ENCODE peak calls at places on chromosomes 7 and 10, in seven cellular contexts. I, O, Q, U, H, L and J are unnamed samples.

GRCh38 chr7:67636363-67637355 is 640.0 kb downstream of the TYW1 start:
- DNase-seq in I (no peak), O (no peak), Q (no peak), U (no peak), H (no peak), L (no peak), J (no peak)

GRCh38 chr7:148806187-148806586 is 77.9 kb downstream of the EZH2 start:
- DNase-seq in I (no peak), O (no peak), Q (no peak), U (no peak), H (no peak), L (no peak), J (no peak)

GRCh38 chr10:87058171-87058570 is 36.5 kb downstream of the GLUD1 start:
- DNase-seq in I (no peak), O (no peak), Q (no peak), U (no peak), H (no peak), L (no peak), J (no peak)

GRCh38 chr7:46933596-46933995 is 648.3 kb downstream of the TNS3 start:
- DNase-seq in I (peak), O (no peak), Q (no peak), U (peak), H (no peak), L (no peak), J (no peak)

GRCh38 chr10:22649390-22649841 is 65.0 kb downstream of the PIP4K2A start:
- DNase-seq in I (no peak), O (no peak), Q (no peak), U (no peak), H (no peak), L (no peak), J (no peak)

GRCh38 chr10:6115411-6115800 is 26.6 kb downstream of the RBM17 start:
- DNase-seq in I (no peak), O (no peak), Q (no peak), U (no peak), H (no peak), L (no peak), J (no peak)

GRCh38 chr10:106707657-106708056 is 456.8 kb downstream of the SORCS1 start:
- DNase-seq in I (no peak), O (no peak), Q (no peak), U (no peak), H (no peak), L (no peak), J (no peak)

GRCh38 chr7:70338061-70338460 is 739.8 kb downstream of the AUTS2 start:
- DNase-seq in I (peak), O (no peak), Q (no peak), U (no peak), H (no peak), L (no peak), J (no peak)

GRCh38 chr10:79002336-79002735 is 66.4 kb upstream of the ZMIZ1 start:
- DNase-seq in I (no peak), O (no peak), Q (peak), U (no peak), H (no peak), L (no peak), J (no peak)

GRCh38 chr7:112665709-112666108 is 124.5 kb downstream of the TMEM168 start:
- DNase-seq in I (no peak), O (no peak), Q (peak), U (peak), H (no peak), L (no peak), J (peak)

GRCh38 chr10:131732631-131733127 is 168.1 kb upstream of the PPP2R2D start:
- DNase-seq in I (no peak), O (no peak), Q (no peak), U (peak), H (no peak), L (no peak), J (no peak)

GRCh38 chr7:144255471-144255897 is 9.1 kb downstream of the OR2A7 start:
- DNase-seq in I (no peak), O (no peak), Q (peak), U (no peak), H (no peak), L (no peak), J (no peak)

GRCh38 chr10:135601-136464 is 578 bp downstream of the ZMYND11 start:
- DNase-seq in I (no peak), O (peak), Q (peak), U (peak), H (peak), L (peak), J (no peak)

GRCh38 chr10:124647421-124648130 is 96.6 kb downstream of the FAM53B start:
- DNase-seq in I (no peak), O (peak), Q (peak), U (peak), H (peak), L (peak), J (peak)

GRCh38 chr10:71748671-71749191 is 24.6 kb downstream of the VSIR start:
- DNase-seq in I (no peak), O (no peak), Q (no peak), U (no peak), H (peak), L (peak), J (no peak)

GRCh38 chr10:127983701-127984100 is 76.8 kb downstream of the PTPRE start:
- DNase-seq in I (no peak), O (no peak), Q (no peak), U (no peak), H (peak), L (no peak), J (no peak)

GRCh38 chr7:82395147-82395546 is 48.4 kb downstream of the CACNA2D1 start:
- DNase-seq in I (no peak), O (no peak), Q (no peak), U (no peak), H (no peak), L (no peak), J (no peak)

GRCh38 chr10:33284945-33285344 is 49.5 kb downstream of the NRP1 start:
- DNase-seq in I (no peak), O (no peak), Q (no peak), U (no peak), H (no peak), L (no peak), J (no peak)

GRCh38 chr10:72010234-72010992 is 46.2 kb downstream of the CHST3 start:
- DNase-seq in I (no peak), O (no peak), Q (no peak), U (no peak), H (no peak), L (no peak), J (no peak)

GRCh38 chr7:39313958-39314357 is 252.2 kb upstream of the YAE1 start:
- DNase-seq in I (no peak), O (no peak), Q (no peak), U (no peak), H (no peak), L (no peak), J (no peak)

GRCh38 chr10:119395287-119396007 is 147.1 kb downstream of the RGS10 start:
- DNase-seq in I (no peak), O (no peak), Q (no peak), U (no peak), H (no peak), L (peak), J (no peak)

GRCh38 chr7:123624527-123625183 is 23.0 kb downstream of the ASB15 start:
- DNase-seq in I (no peak), O (peak), Q (peak), U (peak), H (peak), L (peak), J (peak)

GRCh38 chr7:150964593-150965111 is 13.5 kb downstream of the KCNH2 start:
- DNase-seq in I (no peak), O (peak), Q (no peak), U (no peak), H (no peak), L (peak), J (no peak)

GRCh38 chr7:36278767-36279171 is 110.9 kb upstream of the ANLN start:
- DNase-seq in I (peak), O (no peak), Q (no peak), U (no peak), H (no peak), L (no peak), J (no peak)

GRCh38 chr7:124765401-124766352 is at the start of gene GPR37:
- DNase-seq in I (peak), O (peak), Q (peak), U (peak), H (peak), L (peak), J (peak)

GRCh38 chr7:55018361-55019328 is at the start of gene EGFR:
- DNase-seq in I (no peak), O (peak), Q (peak), U (peak), H (no peak), L (no peak), J (no peak)

GRCh38 chr7:117401293-117402002 is 25.8 kb downstream of the ASZ1 start:
- DNase-seq in I (no peak), O (peak), Q (peak), U (peak), H (no peak), L (no peak), J (peak)

GRCh38 chr7:70636169-70636568 is 495.8 kb upstream of the GALNT17 start:
- DNase-seq in I (no peak), O (no peak), Q (no peak), U (no peak), H (no peak), L (no peak), J (no peak)

GRCh38 chr10:102121739-102122372 is 1.7 kb upstream of the LDB1 start:
- DNase-seq in I (no peak), O (no peak), Q (peak), U (no peak), H (no peak), L (no peak), J (no peak)

GRCh38 chr7:96211954-96212353 is 109.9 kb downstream of the SLC25A13 start:
- DNase-seq in I (no peak), O (no peak), Q (peak), U (no peak), H (no peak), L (no peak), J (no peak)

GRCh38 chr7:6691609-6692106 is 15.1 kb downstream of the ZNF12 start:
- DNase-seq in I (no peak), O (no peak), Q (no peak), U (peak), H (peak), L (peak), J (no peak)

GRCh38 chr7:40299097-40299496 is 164.3 kb downstream of the SUGCT start:
- DNase-seq in I (no peak), O (no peak), Q (peak), U (peak), H (peak), L (peak), J (peak)

GRCh38 chr7:47945261-47946015 is 2.8 kb downstream of the PKD1L1 start:
- DNase-seq in I (peak), O (peak), Q (peak), U (peak), H (peak), L (peak), J (peak)

GRCh38 chr10:77386833-77387232 is 250.8 kb downstream of the KCNMA1 start:
- DNase-seq in I (no peak), O (no peak), Q (no peak), U (peak), H (no peak), L (no peak), J (peak)

GRCh38 chr7:50450691-50451051 is 521 bp upstream of the FIGNL1 start:
- DNase-seq in I (no peak), O (peak), Q (no peak), U (no peak), H (peak), L (no peak), J (no peak)

GRCh38 chr7:47965456-47965855 is 14.0 kb downstream of the HUS1 start:
- DNase-seq in I (no peak), O (no peak), Q (no peak), U (no peak), H (no peak), L (no peak), J (no peak)

GRCh38 chr10:34479520-34480179 is 335.4 kb downstream of the PARD3 start:
- DNase-seq in I (no peak), O (no peak), Q (no peak), U (no peak), H (no peak), L (no peak), J (no peak)

GRCh38 chr10:71433983-71434744 is 37.4 kb downstream of the CDH23 start:
- DNase-seq in I (no peak), O (no peak), Q (no peak), U (no peak), H (no peak), L (no peak), J (no peak)

GRCh38 chr7:16801111-16801542 is 3.7 kb downstream of the AGR2 start:
- DNase-seq in I (peak), O (peak), Q (peak), U (peak), H (peak), L (peak), J (peak)

GRCh38 chr10:59323036-59323459 is 39.3 kb downstream of the FAM13C start:
- DNase-seq in I (no peak), O (no peak), Q (no peak), U (no peak), H (no peak), L (no peak), J (no peak)